ENCODE peak calls at places on chromosomes 12 and 14, in ten cellular contexts. One of them, this sample, is unnamed.

GRCh38 chr14:66432334-66432733 is 53.8 kb upstream of the CCDC196 start:
- DNase-seq in GM23338: no peak
- DNase-seq in HCT116: no peak
- DNase-seq in upper lobe of left lung: no peak
- DNase-seq in SK-N-SH: no peak
- DNase-seq in endothelial cell of umbilical vein: no peak
- DNase-seq in GM12878: no peak
- DNase-seq in stomach: no peak
- DNase-seq in HepG2: no peak
- DNase-seq in H1: no peak
- DNase-seq in this sample: no peak

GRCh38 chr14:20031058-20031457 is 4.8 kb downstream of the OR4K13 start:
- DNase-seq in GM23338: no peak
- DNase-seq in HCT116: no peak
- DNase-seq in upper lobe of left lung: no peak
- DNase-seq in SK-N-SH: no peak
- DNase-seq in endothelial cell of umbilical vein: no peak
- DNase-seq in GM12878: no peak
- DNase-seq in stomach: no peak
- DNase-seq in HepG2: no peak
- DNase-seq in H1: no peak
- DNase-seq in this sample: no peak

GRCh38 chr12:99383258-99383657 is 264.3 kb upstream of the GARIN6 start:
- DNase-seq in GM23338: no peak
- DNase-seq in HCT116: no peak
- DNase-seq in upper lobe of left lung: no peak
- DNase-seq in SK-N-SH: no peak
- DNase-seq in endothelial cell of umbilical vein: no peak
- DNase-seq in GM12878: no peak
- DNase-seq in stomach: no peak
- DNase-seq in HepG2: no peak
- DNase-seq in H1: no peak
- DNase-seq in this sample: no peak

GRCh38 chr14:61642246-61642982 is 52.9 kb upstream of the HIF1A start:
- DNase-seq in GM23338: no peak
- DNase-seq in HCT116: no peak
- DNase-seq in upper lobe of left lung: no peak
- DNase-seq in SK-N-SH: no peak
- DNase-seq in endothelial cell of umbilical vein: no peak
- DNase-seq in GM12878: no peak
- DNase-seq in stomach: no peak
- DNase-seq in HepG2: no peak
- DNase-seq in H1: no peak
- DNase-seq in this sample: no peak

GRCh38 chr12:27868165-27868564 is 88.1 kb upstream of the MANSC4 start:
- DNase-seq in GM23338: no peak
- DNase-seq in HCT116: no peak
- DNase-seq in upper lobe of left lung: no peak
- DNase-seq in SK-N-SH: no peak
- DNase-seq in endothelial cell of umbilical vein: no peak
- DNase-seq in GM12878: no peak
- DNase-seq in stomach: no peak
- DNase-seq in HepG2: no peak
- DNase-seq in H1: no peak
- DNase-seq in this sample: no peak

GRCh38 chr12:128258866-128259555 is 8.0 kb upstream of the TMEM132C start:
- DNase-seq in GM23338: no peak
- DNase-seq in HCT116: no peak
- DNase-seq in upper lobe of left lung: no peak
- DNase-seq in SK-N-SH: peak
- DNase-seq in endothelial cell of umbilical vein: no peak
- DNase-seq in GM12878: no peak
- DNase-seq in stomach: no peak
- DNase-seq in HepG2: no peak
- DNase-seq in H1: no peak
- DNase-seq in this sample: no peak

GRCh38 chr12:111715242-111715641 is 29.4 kb downstream of the ACAD10 start:
- DNase-seq in GM23338: no peak
- DNase-seq in HCT116: no peak
- DNase-seq in upper lobe of left lung: no peak
- DNase-seq in SK-N-SH: no peak
- DNase-seq in endothelial cell of umbilical vein: peak
- DNase-seq in GM12878: no peak
- DNase-seq in stomach: peak
- DNase-seq in HepG2: peak
- DNase-seq in H1: no peak
- DNase-seq in this sample: no peak

GRCh38 chr14:101250336-101250947 is 310.9 kb upstream of the DIO3 start:
- DNase-seq in GM23338: no peak
- DNase-seq in HCT116: no peak
- DNase-seq in upper lobe of left lung: peak
- DNase-seq in SK-N-SH: peak
- DNase-seq in endothelial cell of umbilical vein: no peak
- DNase-seq in GM12878: no peak
- DNase-seq in stomach: peak
- DNase-seq in HepG2: no peak
- DNase-seq in H1: peak
- DNase-seq in this sample: no peak

GRCh38 chr12:115385141-115385540 is 701.2 kb upstream of the TBX3 start:
- DNase-seq in GM23338: no peak
- DNase-seq in HCT116: no peak
- DNase-seq in upper lobe of left lung: no peak
- DNase-seq in SK-N-SH: no peak
- DNase-seq in endothelial cell of umbilical vein: no peak
- DNase-seq in GM12878: no peak
- DNase-seq in stomach: no peak
- DNase-seq in HepG2: no peak
- DNase-seq in H1: no peak
- DNase-seq in this sample: no peak

GRCh38 chr14:55600784-55601561 is 21.0 kb downstream of the KTN1 start:
- DNase-seq in GM23338: no peak
- DNase-seq in HCT116: no peak
- DNase-seq in upper lobe of left lung: no peak
- DNase-seq in SK-N-SH: no peak
- DNase-seq in endothelial cell of umbilical vein: peak
- DNase-seq in GM12878: no peak
- DNase-seq in stomach: no peak
- DNase-seq in HepG2: no peak
- DNase-seq in H1: no peak
- DNase-seq in this sample: no peak

GRCh38 chr12:77746108-77746507 is 84.6 kb upstream of the NAV3 start:
- DNase-seq in GM23338: no peak
- DNase-seq in HCT116: no peak
- DNase-seq in upper lobe of left lung: no peak
- DNase-seq in SK-N-SH: no peak
- DNase-seq in endothelial cell of umbilical vein: peak
- DNase-seq in GM12878: peak
- DNase-seq in stomach: no peak
- DNase-seq in HepG2: no peak
- DNase-seq in H1: no peak
- DNase-seq in this sample: no peak

DNA sequence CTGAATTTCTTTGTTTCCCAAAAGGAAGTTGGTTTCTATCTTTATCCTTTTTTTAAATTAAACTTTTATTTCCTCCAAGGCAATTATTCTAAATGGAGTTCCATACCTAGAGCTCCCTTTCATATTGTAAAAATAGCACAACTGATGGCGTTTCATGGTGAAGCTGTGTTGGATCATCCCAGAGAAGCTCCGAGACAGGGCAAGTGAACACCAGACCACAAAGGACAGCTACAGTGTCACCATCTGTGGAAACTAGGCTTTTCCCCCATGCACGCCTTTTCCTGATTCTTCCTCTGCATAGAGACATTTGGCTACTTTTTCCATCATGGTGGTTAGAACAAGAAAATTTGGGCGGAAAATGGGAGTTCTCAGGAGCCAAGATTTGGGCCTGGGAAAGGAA is 12.7 kb downstream of the TPCN1 start:
- DNase-seq in GM23338: no peak
- DNase-seq in HCT116: no peak
- DNase-seq in upper lobe of left lung: no peak
- DNase-seq in SK-N-SH: no peak
- DNase-seq in endothelial cell of umbilical vein: no peak
- DNase-seq in GM12878: no peak
- DNase-seq in stomach: no peak
- DNase-seq in HepG2: no peak
- DNase-seq in H1: no peak
- DNase-seq in this sample: no peak
- TF ChIP-seq POLR2AphosphoS5 in GM23338: no peak
- TF ChIP-seq POLR2AphosphoS5 in HCT116: no peak
- TF ChIP-seq POLR2AphosphoS5 in upper lobe of left lung: no peak
- TF ChIP-seq POLR2AphosphoS5 in SK-N-SH: no peak
- TF ChIP-seq POLR2AphosphoS5 in endothelial cell of umbilical vein: no peak
- TF ChIP-seq POLR2AphosphoS5 in GM12878: no peak
- TF ChIP-seq POLR2AphosphoS5 in stomach: no peak
- TF ChIP-seq POLR2AphosphoS5 in HepG2: no peak
- TF ChIP-seq POLR2AphosphoS5 in H1: no peak
- TF ChIP-seq POLR2AphosphoS5 in this sample: no peak

DNA sequence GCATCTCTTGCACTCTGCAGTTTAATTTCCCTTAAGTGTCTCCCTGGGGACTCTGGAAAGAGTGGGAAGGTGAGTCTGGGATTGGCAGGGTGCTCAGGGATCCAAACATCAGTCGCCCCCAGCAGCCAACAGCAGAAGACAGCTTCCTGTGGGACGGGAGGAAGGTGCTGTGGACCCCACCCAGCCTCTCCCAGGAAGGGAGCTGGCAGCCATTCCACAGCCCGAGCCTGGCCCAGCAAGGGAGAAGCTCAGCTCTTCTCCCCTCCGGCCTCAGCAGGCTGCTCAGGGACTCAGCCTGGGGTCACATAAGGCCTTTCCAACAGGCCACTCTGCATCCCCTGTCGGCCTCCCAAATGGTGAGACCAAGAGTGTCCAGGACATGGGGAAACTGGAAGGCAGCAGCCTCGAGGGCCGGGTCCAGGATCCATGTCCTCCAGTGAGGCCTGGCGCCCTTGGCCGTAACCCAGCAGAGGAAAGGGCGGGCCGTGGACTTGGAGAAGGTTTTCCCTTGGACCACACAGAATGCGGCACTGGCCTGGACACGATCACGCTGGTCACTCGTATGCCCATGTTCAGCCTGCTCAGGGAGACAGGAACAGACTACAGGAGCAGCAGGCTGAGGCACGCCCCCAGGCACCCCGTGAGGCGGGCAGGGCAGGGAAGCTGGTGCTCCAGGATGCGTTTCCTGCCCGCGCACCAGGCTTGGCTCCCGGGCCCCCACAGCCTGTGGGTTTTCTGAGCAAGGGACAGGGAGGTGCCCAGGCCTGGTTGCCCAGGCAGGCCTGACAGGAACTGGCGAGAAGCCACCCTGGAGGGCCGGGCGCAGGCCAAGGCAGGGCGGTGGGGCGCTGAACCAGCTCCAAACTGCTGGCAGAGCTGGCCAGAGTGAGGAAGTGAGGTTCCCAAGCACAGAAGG is 3.5 kb downstream of the XRCC3 start:
- DNase-seq in GM23338: no peak
- DNase-seq in HCT116: no peak
- DNase-seq in upper lobe of left lung: peak
- DNase-seq in SK-N-SH: no peak
- DNase-seq in endothelial cell of umbilical vein: peak
- DNase-seq in GM12878: no peak
- DNase-seq in stomach: peak
- DNase-seq in HepG2: no peak
- DNase-seq in H1: no peak
- DNase-seq in this sample: no peak
- TF ChIP-seq POLR2AphosphoS5 in GM23338: peak
- TF ChIP-seq POLR2AphosphoS5 in HCT116: no peak
- TF ChIP-seq POLR2AphosphoS5 in upper lobe of left lung: peak
- TF ChIP-seq POLR2AphosphoS5 in SK-N-SH: no peak
- TF ChIP-seq POLR2AphosphoS5 in endothelial cell of umbilical vein: peak
- TF ChIP-seq POLR2AphosphoS5 in GM12878: no peak
- TF ChIP-seq POLR2AphosphoS5 in stomach: peak
- TF ChIP-seq POLR2AphosphoS5 in HepG2: no peak
- TF ChIP-seq POLR2AphosphoS5 in H1: no peak
- TF ChIP-seq POLR2AphosphoS5 in this sample: no peak

DNA sequence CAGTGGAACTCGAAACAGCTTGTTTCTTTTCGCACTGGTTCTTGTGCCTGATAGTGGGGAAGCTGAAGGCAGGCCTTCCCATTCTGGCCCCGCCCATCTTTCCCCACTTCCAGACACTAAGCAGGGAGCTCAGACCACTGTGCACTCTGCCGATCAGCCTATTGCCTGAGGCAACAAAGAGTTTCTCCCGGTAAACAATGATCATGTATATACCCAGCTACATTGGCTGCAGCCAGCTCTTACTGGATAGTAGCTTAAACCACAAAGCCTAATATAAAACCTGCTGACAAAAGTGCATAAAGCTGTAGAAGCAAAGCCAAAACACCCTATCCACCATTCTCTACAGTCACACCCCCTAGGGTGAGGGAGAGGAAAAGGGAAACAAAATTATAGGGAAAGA is 24.7 kb upstream of the GLIPR1 start:
- DNase-seq in GM23338: no peak
- DNase-seq in HCT116: no peak
- DNase-seq in upper lobe of left lung: no peak
- DNase-seq in SK-N-SH: no peak
- DNase-seq in endothelial cell of umbilical vein: no peak
- DNase-seq in GM12878: no peak
- DNase-seq in stomach: no peak
- DNase-seq in HepG2: no peak
- DNase-seq in H1: no peak
- DNase-seq in this sample: no peak
- TF ChIP-seq POLR2AphosphoS5 in GM23338: no peak
- TF ChIP-seq POLR2AphosphoS5 in HCT116: no peak
- TF ChIP-seq POLR2AphosphoS5 in upper lobe of left lung: no peak
- TF ChIP-seq POLR2AphosphoS5 in SK-N-SH: no peak
- TF ChIP-seq POLR2AphosphoS5 in endothelial cell of umbilical vein: no peak
- TF ChIP-seq POLR2AphosphoS5 in GM12878: no peak
- TF ChIP-seq POLR2AphosphoS5 in stomach: no peak
- TF ChIP-seq POLR2AphosphoS5 in HepG2: no peak
- TF ChIP-seq POLR2AphosphoS5 in H1: no peak
- TF ChIP-seq POLR2AphosphoS5 in this sample: no peak

DNA sequence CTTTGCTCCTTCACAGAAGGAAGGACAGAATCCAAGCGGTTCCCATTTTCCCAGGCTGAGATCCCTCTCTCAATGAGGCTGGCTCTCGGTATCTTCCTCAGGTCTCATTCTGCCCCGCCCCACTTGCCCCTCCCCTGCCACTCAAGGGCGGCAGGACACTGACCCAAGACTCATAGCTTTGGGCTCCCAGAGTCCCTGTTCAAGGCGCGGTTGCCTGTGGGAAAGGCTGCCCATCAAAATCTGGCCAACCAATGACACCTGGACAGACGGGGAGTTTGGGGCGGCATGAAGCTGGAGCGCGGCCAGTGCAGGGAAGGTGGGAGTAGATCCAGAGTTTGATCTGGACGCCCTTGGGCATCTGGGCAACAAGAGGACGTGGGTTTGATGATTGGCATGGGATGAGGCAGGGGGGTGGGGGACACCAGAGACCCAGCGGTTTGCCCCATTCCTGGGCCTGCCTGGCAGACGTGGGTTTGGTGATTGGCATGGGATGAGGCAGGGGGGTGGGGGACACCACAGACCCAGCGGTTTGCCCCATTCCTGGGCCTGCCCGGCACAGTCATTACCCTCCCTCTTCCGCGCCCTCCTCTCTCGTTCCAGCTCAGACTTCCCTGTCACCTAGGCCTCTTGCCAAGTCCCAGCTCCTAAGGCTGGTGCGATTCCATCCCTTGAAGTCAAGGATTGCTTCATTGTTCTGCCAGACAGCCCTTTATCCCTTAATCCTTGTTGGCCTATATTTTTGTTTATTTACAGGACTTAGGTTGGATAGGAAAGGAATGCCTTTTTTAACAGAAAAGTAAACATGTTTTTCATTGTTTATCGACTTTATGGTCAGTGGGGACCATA is 92.1 kb downstream of the NINJ2 start:
- DNase-seq in GM23338: peak
- DNase-seq in HCT116: peak
- DNase-seq in upper lobe of left lung: peak
- DNase-seq in SK-N-SH: no peak
- DNase-seq in endothelial cell of umbilical vein: peak
- DNase-seq in GM12878: no peak
- DNase-seq in stomach: peak
- DNase-seq in HepG2: peak
- DNase-seq in H1: peak
- DNase-seq in this sample: no peak
- TF ChIP-seq POLR2AphosphoS5 in GM23338: peak
- TF ChIP-seq POLR2AphosphoS5 in HCT116: peak
- TF ChIP-seq POLR2AphosphoS5 in upper lobe of left lung: no peak
- TF ChIP-seq POLR2AphosphoS5 in SK-N-SH: no peak
- TF ChIP-seq POLR2AphosphoS5 in endothelial cell of umbilical vein: no peak
- TF ChIP-seq POLR2AphosphoS5 in GM12878: no peak
- TF ChIP-seq POLR2AphosphoS5 in stomach: peak
- TF ChIP-seq POLR2AphosphoS5 in HepG2: peak
- TF ChIP-seq POLR2AphosphoS5 in H1: no peak
- TF ChIP-seq POLR2AphosphoS5 in this sample: no peak

This sample was measured in GM12891.